ENCODE peak calls at places on chromosomes 13 and 19, in eight cellular contexts. Q is foreskin keratinocyte; G is WTC11; J is CD4-positive, alpha-beta T cell; Z is T-helper 17 cell; U is stimulated activated naive B cell treated with anti-CD40 and anti-IgM and Interleukin-4, amounts not matched to agents 10 μg/mL and 1 μg/mL and 100 μg/mL, for 72 hours; E is upper lobe of right lung; F is activated CD8-positive, alpha-beta memory T cell treated with anti-CD3 and anti-CD28 coated beads, Interleukin-2, amount 10 ng/mL, durations not matched to agents 7 days and 5 days. T is an unnamed sample.

GRCh38 chr19:40585677-40586422 is 9.2 kb downstream of the SHKBP1 start:
- ATAC-seq in U (no peak), G (no peak), E (peak), Z (no peak), J (no peak), Q (no peak), F (no peak), T (no peak)

GRCh38 chr19:574658-575526 is 2.5 kb downstream of the BSG start:
- ATAC-seq in J (no peak), Z (no peak), U (no peak), G (no peak), Q (peak), F (no peak), E (peak), T (peak)

GRCh38 chr19:2627855-2628254 is 74.6 kb downstream of the GNG7 start:
- ATAC-seq in E (peak), U (no peak), Z (no peak), G (no peak), Q (peak), F (no peak), J (peak), T (no peak)

GRCh38 chr13:110287031-110287828 is 19.7 kb downstream of the COL4A1 start:
- ATAC-seq in J (no peak), Z (no peak), U (no peak), G (no peak), Q (peak), F (no peak), E (peak), T (no peak)

GRCh38 chr13:70189981-70190380 is 81.7 kb upstream of the KLHL1 start:
- ATAC-seq in U (no peak), J (no peak), G (no peak), Z (no peak), E (no peak), F (no peak), Q (no peak), T (no peak)

GRCh38 chr13:21324793-21325192 is 134.3 kb downstream of the ZDHHC20 start:
- ATAC-seq in F (no peak), Z (no peak), Q (no peak), J (no peak), E (no peak), G (no peak), U (peak), T (no peak)

GRCh38 chr19:58351996-58352755 is 1.1 kb downstream of the A1BG start:
- ATAC-seq in Q (no peak), G (no peak), J (no peak), F (no peak), U (no peak), Z (no peak), E (no peak), T (no peak)

GRCh38 chr13:28423010-28423409 is 71.9 kb downstream of the FLT1 start:
- ATAC-seq in J (no peak), U (peak), Q (no peak), Z (peak), E (peak), G (no peak), F (peak), T (peak)

GRCh38 chr19:6828306-6828697 is 55.8 kb downstream of the VAV1 start:
- ATAC-seq in F (no peak), Q (peak), J (no peak), G (no peak), U (no peak), E (peak), Z (no peak), T (no peak)

T was measured in stimulated activated memory B cell treated with anti-CD40 and anti-IgM and Interleukin-4, amounts not matched to agents 10 μg/mL and 1 μg/mL and 100 μg/mL, for 72 hours.